ENCODE peak calls at places on chromosomes 7 and 10, in nine cellular contexts. One of them, this sample, is unnamed.

GRCh38 chr7:134726581-134726980 is 52.9 kb upstream of the CALD1 start:
- DNase-seq in NCI-H1105: no peak
- DNase-seq in NCI-H1092: no peak
- DNase-seq in H4: no peak
- DNase-seq in GM20000: no peak
- DNase-seq in smooth muscle cell of the brain vasculature: no peak
- DNase-seq in Daoy: no peak
- DNase-seq in HFF-Myc: no peak
- DNase-seq in A549: no peak
- DNase-seq in this sample: no peak

GRCh38 chr7:114109299-114109698 is 190.5 kb upstream of the PPP1R3A start:
- DNase-seq in NCI-H1105: no peak
- DNase-seq in NCI-H1092: no peak
- DNase-seq in H4: no peak
- DNase-seq in GM20000: no peak
- DNase-seq in smooth muscle cell of the brain vasculature: no peak
- DNase-seq in Daoy: no peak
- DNase-seq in HFF-Myc: no peak
- DNase-seq in A549: no peak
- DNase-seq in this sample: no peak

GRCh38 chr7:37945336-37945735 is 24.9 kb downstream of the EPDR1 start:
- DNase-seq in NCI-H1105: no peak
- DNase-seq in NCI-H1092: no peak
- DNase-seq in H4: peak; percentile 80
- DNase-seq in GM20000: no peak
- DNase-seq in smooth muscle cell of the brain vasculature: no peak
- DNase-seq in Daoy: peak; percentile 39
- DNase-seq in HFF-Myc: no peak
- DNase-seq in A549: no peak
- DNase-seq in this sample: no peak

GRCh38 chr7:136030867-136031318 is 53.7 kb upstream of the MTPN start:
- DNase-seq in NCI-H1105: no peak
- DNase-seq in NCI-H1092: no peak
- DNase-seq in H4: no peak
- DNase-seq in GM20000: peak; percentile 15
- DNase-seq in smooth muscle cell of the brain vasculature: no peak
- DNase-seq in Daoy: no peak
- DNase-seq in HFF-Myc: no peak
- DNase-seq in A549: no peak
- DNase-seq in this sample: no peak

GRCh38 chr10:17009228-17009700 is 120.3 kb downstream of the CUBN start:
- DNase-seq in NCI-H1105: no peak
- DNase-seq in NCI-H1092: no peak
- DNase-seq in H4: no peak
- DNase-seq in GM20000: no peak
- DNase-seq in smooth muscle cell of the brain vasculature: no peak
- DNase-seq in Daoy: peak; percentile 81
- DNase-seq in HFF-Myc: no peak
- DNase-seq in A549: no peak
- DNase-seq in this sample: no peak

GRCh38 chr10:86752311-86752710 is 4.1 kb upstream of the BMPR1A start:
- DNase-seq in NCI-H1105: no peak
- DNase-seq in NCI-H1092: no peak
- DNase-seq in H4: no peak
- DNase-seq in GM20000: no peak
- DNase-seq in smooth muscle cell of the brain vasculature: no peak
- DNase-seq in Daoy: no peak
- DNase-seq in HFF-Myc: no peak
- DNase-seq in A549: no peak
- DNase-seq in this sample: no peak

GRCh38 chr10:59563506-59563905 is 146.1 kb downstream of the SLC16A9 start:
- DNase-seq in NCI-H1105: no peak
- DNase-seq in NCI-H1092: no peak
- DNase-seq in H4: no peak
- DNase-seq in GM20000: no peak
- DNase-seq in smooth muscle cell of the brain vasculature: no peak
- DNase-seq in Daoy: no peak
- DNase-seq in HFF-Myc: no peak
- DNase-seq in A549: no peak
- DNase-seq in this sample: no peak

GRCh38 chr7:112416127-112416526 is 34.1 kb upstream of the IFRD1 start:
- DNase-seq in NCI-H1105: no peak
- DNase-seq in NCI-H1092: no peak
- DNase-seq in H4: no peak
- DNase-seq in GM20000: no peak
- DNase-seq in smooth muscle cell of the brain vasculature: no peak
- DNase-seq in Daoy: no peak
- DNase-seq in HFF-Myc: no peak
- DNase-seq in A549: no peak
- DNase-seq in this sample: peak; percentile 22

GRCh38 chr10:82256275-82256674 is 381.3 kb downstream of the NRG3 start:
- DNase-seq in NCI-H1105: no peak
- DNase-seq in NCI-H1092: no peak
- DNase-seq in H4: no peak
- DNase-seq in GM20000: no peak
- DNase-seq in smooth muscle cell of the brain vasculature: no peak
- DNase-seq in Daoy: no peak
- DNase-seq in HFF-Myc: no peak
- DNase-seq in A549: no peak
- DNase-seq in this sample: no peak

GRCh38 chr10:23065549-23065948 is 29.8 kb upstream of the MSRB2 start:
- DNase-seq in NCI-H1105: no peak
- DNase-seq in NCI-H1092: no peak
- DNase-seq in H4: peak; percentile 83
- DNase-seq in GM20000: no peak
- DNase-seq in smooth muscle cell of the brain vasculature: no peak
- DNase-seq in Daoy: peak; percentile 78
- DNase-seq in HFF-Myc: peak; percentile 15
- DNase-seq in A549: peak; percentile 21
- DNase-seq in this sample: no peak

GRCh38 chr7:64630496-64630895 is 35.4 kb upstream of the ZNF107 start:
- DNase-seq in NCI-H1105: no peak
- DNase-seq in NCI-H1092: no peak
- DNase-seq in H4: no peak
- DNase-seq in GM20000: no peak
- DNase-seq in smooth muscle cell of the brain vasculature: no peak
- DNase-seq in Daoy: no peak
- DNase-seq in HFF-Myc: no peak
- DNase-seq in A549: no peak
- DNase-seq in this sample: no peak

GRCh38 chr7:106313456-106313891 is 28.7 kb upstream of the NAMPT start:
- DNase-seq in NCI-H1105: no peak
- DNase-seq in NCI-H1092: no peak
- DNase-seq in H4: peak; percentile 73
- DNase-seq in GM20000: no peak
- DNase-seq in smooth muscle cell of the brain vasculature: peak; percentile 9
- DNase-seq in Daoy: peak; percentile 88
- DNase-seq in HFF-Myc: peak; percentile 43
- DNase-seq in A549: no peak
- DNase-seq in this sample: no peak

GRCh38 chr7:52925332-52925731 is 110.1 kb upstream of the POM121L12 start:
- DNase-seq in NCI-H1105: no peak
- DNase-seq in NCI-H1092: no peak
- DNase-seq in H4: no peak
- DNase-seq in GM20000: no peak
- DNase-seq in smooth muscle cell of the brain vasculature: no peak
- DNase-seq in Daoy: no peak
- DNase-seq in HFF-Myc: no peak
- DNase-seq in A549: no peak
- DNase-seq in this sample: no peak

GRCh38 chr10:113576853-113577252 is 24.0 kb downstream of the HABP2 start:
- DNase-seq in NCI-H1105: no peak
- DNase-seq in NCI-H1092: no peak
- DNase-seq in H4: no peak
- DNase-seq in GM20000: no peak
- DNase-seq in smooth muscle cell of the brain vasculature: no peak
- DNase-seq in Daoy: peak; percentile 8
- DNase-seq in HFF-Myc: no peak
- DNase-seq in A549: no peak
- DNase-seq in this sample: no peak

GRCh38 chr7:100119701-100120517 is 475 bp downstream of the CNPY4 start:
- DNase-seq in NCI-H1105: no peak
- DNase-seq in NCI-H1092: no peak
- DNase-seq in H4: peak; percentile 46
- DNase-seq in GM20000: peak; percentile 77
- DNase-seq in smooth muscle cell of the brain vasculature: no peak
- DNase-seq in Daoy: peak; percentile 73
- DNase-seq in HFF-Myc: no peak
- DNase-seq in A549: peak; percentile 83
- DNase-seq in this sample: no peak

GRCh38 chr10:97853006-97853405 is 3.4 kb downstream of the GOLGA7B start:
- DNase-seq in NCI-H1105: no peak
- DNase-seq in NCI-H1092: no peak
- DNase-seq in H4: no peak
- DNase-seq in GM20000: no peak
- DNase-seq in smooth muscle cell of the brain vasculature: no peak
- DNase-seq in Daoy: peak; percentile 53
- DNase-seq in HFF-Myc: no peak
- DNase-seq in A549: no peak
- DNase-seq in this sample: no peak

GRCh38 chr7:84746347-84746746 is 440.5 kb downstream of the SEMA3D start:
- DNase-seq in NCI-H1105: no peak
- DNase-seq in NCI-H1092: no peak
- DNase-seq in H4: no peak
- DNase-seq in GM20000: no peak
- DNase-seq in smooth muscle cell of the brain vasculature: no peak
- DNase-seq in Daoy: no peak
- DNase-seq in HFF-Myc: no peak
- DNase-seq in A549: no peak
- DNase-seq in this sample: no peak

GRCh38 chr10:10394933-10395658 is 622.6 kb upstream of the CELF2 start:
- DNase-seq in NCI-H1105: no peak
- DNase-seq in NCI-H1092: no peak
- DNase-seq in H4: no peak
- DNase-seq in GM20000: no peak
- DNase-seq in smooth muscle cell of the brain vasculature: no peak
- DNase-seq in Daoy: no peak
- DNase-seq in HFF-Myc: no peak
- DNase-seq in A549: no peak
- DNase-seq in this sample: no peak

GRCh38 chr10:96096958-96097357 is 33.1 kb upstream of the ZNF518A start:
- DNase-seq in NCI-H1105: no peak
- DNase-seq in NCI-H1092: no peak
- DNase-seq in H4: no peak
- DNase-seq in GM20000: no peak
- DNase-seq in smooth muscle cell of the brain vasculature: no peak
- DNase-seq in Daoy: no peak
- DNase-seq in HFF-Myc: no peak
- DNase-seq in A549: no peak
- DNase-seq in this sample: no peak

GRCh38 chr7:66539264-66539623 is 89.4 kb upstream of the KCTD7 start:
- DNase-seq in NCI-H1105: no peak
- DNase-seq in NCI-H1092: no peak
- DNase-seq in H4: no peak
- DNase-seq in GM20000: no peak
- DNase-seq in smooth muscle cell of the brain vasculature: no peak
- DNase-seq in Daoy: no peak
- DNase-seq in HFF-Myc: no peak
- DNase-seq in A549: no peak
- DNase-seq in this sample: no peak

GRCh38 chr7:99459087-99459486 is 6.9 kb downstream of the ATP5MF start:
- DNase-seq in NCI-H1105: no peak
- DNase-seq in NCI-H1092: no peak
- DNase-seq in H4: no peak
- DNase-seq in GM20000: no peak
- DNase-seq in smooth muscle cell of the brain vasculature: no peak
- DNase-seq in Daoy: no peak
- DNase-seq in HFF-Myc: no peak
- DNase-seq in A549: no peak
- DNase-seq in this sample: peak; percentile 6

GRCh38 chr7:50957855-50958254 is 175.2 kb upstream of the GRB10 start:
- DNase-seq in NCI-H1105: no peak
- DNase-seq in NCI-H1092: no peak
- DNase-seq in H4: no peak
- DNase-seq in GM20000: no peak
- DNase-seq in smooth muscle cell of the brain vasculature: no peak
- DNase-seq in Daoy: no peak
- DNase-seq in HFF-Myc: no peak
- DNase-seq in A549: no peak
- DNase-seq in this sample: no peak

This sample was measured in GDM1.